ENCODE peak calls at places on chromosome 3, in nine cellular contexts. Y is thoracic aorta, H is Panc1, W is H7, T is GM23248, P is ovary, E is GM12865, G is right atrium auricular region, K is cardiac muscle cell. D is an unnamed sample.

GRCh38 chr3:178112134-178112533 is 424.1 kb upstream of the KCNMB2 start:
- DNase-seq in T (no peak), E (no peak), H (no peak), Y (no peak), G (no peak), K (no peak), W (no peak), P (no peak), D (no peak)

GRCh38 chr3:155079795-155080546 is at the start of gene MME:
- DNase-seq in Y (no peak), H (no peak), K (peak), P (peak), E (no peak), T (peak), G (no peak), W (peak), D (peak)

GRCh38 chr3:46114324-46114988 is 87.2 kb upstream of the XCR1 start:
- DNase-seq in G (no peak), E (no peak), Y (no peak), T (peak), K (peak), H (no peak), W (no peak), P (no peak), D (peak)

GRCh38 chr3:167705840-167706239 is 28.9 kb downstream of the PDCD10 start:
- DNase-seq in P (no peak), Y (no peak), G (no peak), H (no peak), E (no peak), T (peak), W (no peak), K (peak), D (peak)

GRCh38 chr3:52220380-52221026 is 4.9 kb downstream of the TLR9 start:
- DNase-seq in G (peak), E (peak), H (peak), K (peak), W (peak), Y (peak), T (peak), P (peak), D (peak)

GRCh38 chr3:82978368-82978767 is 1216.9 kb upstream of the GBE1 start:
- DNase-seq in Y (no peak), E (no peak), K (no peak), T (no peak), H (no peak), W (no peak), G (no peak), P (no peak), D (no peak)

GRCh38 chr3:47663630-47664240 is 85.1 kb upstream of the CSPG5 start:
- DNase-seq in H (no peak), Y (no peak), P (no peak), E (no peak), T (no peak), W (no peak), G (no peak), K (no peak), D (no peak)

GRCh38 chr3:126128504-126129407 is 44.8 kb upstream of the SLC41A3 start:
- DNase-seq in K (no peak), G (no peak), T (no peak), H (no peak), P (no peak), W (no peak), Y (no peak), E (no peak), D (no peak)

GRCh38 chr3:78337801-78338211 is 1297.9 kb downstream of the ROBO2 start:
- DNase-seq in K (no peak), P (no peak), W (no peak), H (no peak), E (no peak), Y (no peak), G (no peak), T (peak), D (no peak)

GRCh38 chr3:42688487-42689420 is 3.4 kb downstream of the KLHL40 start:
- DNase-seq in T (no peak), K (no peak), E (no peak), H (no peak), G (no peak), W (peak), Y (no peak), P (no peak), D (no peak)

GRCh38 chr3:185827595-185828344 is 2.9 kb upstream of the IGF2BP2 start:
- DNase-seq in P (no peak), H (no peak), G (no peak), K (no peak), T (no peak), Y (no peak), W (no peak), E (no peak), D (no peak)

GRCh38 chr3:49388416-49388815 is 23.4 kb downstream of the RHOA start:
- DNase-seq in P (no peak), T (peak), W (no peak), G (no peak), H (no peak), E (no peak), Y (no peak), K (no peak), D (no peak)

GRCh38 chr3:14376348-14377043 is 25.9 kb upstream of the SLC6A6 start:
- DNase-seq in T (no peak), G (no peak), P (peak), Y (no peak), W (no peak), H (no peak), E (no peak), K (no peak), D (no peak)

GRCh38 chr3:108153451-108153981 is 62.7 kb upstream of the CD47 start:
- DNase-seq in H (no peak), G (no peak), E (peak), W (peak), T (peak), P (no peak), Y (no peak), K (peak), D (peak)

GRCh38 chr3:112512320-112512719 is 13.0 kb upstream of the BTLA start:
- DNase-seq in P (no peak), K (no peak), W (no peak), T (no peak), G (no peak), Y (no peak), H (no peak), E (no peak), D (no peak)

GRCh38 chr3:88180398-88180999 is 30.7 kb downstream of the C3orf38 start:
- DNase-seq in Y (no peak), H (peak), T (peak), K (peak), P (no peak), W (no peak), G (no peak), E (peak), D (peak)

GRCh38 chr3:112635674-112636073 is 5.3 kb downstream of the CCDC80 start:
- DNase-seq in E (no peak), P (no peak), Y (no peak), G (no peak), T (peak), H (no peak), W (no peak), K (peak), D (peak)

GRCh38 chr3:102354818-102355515 is 79.8 kb upstream of the ZPLD1 start:
- DNase-seq in E (no peak), W (no peak), P (no peak), H (peak), Y (no peak), T (peak), K (peak), G (no peak), D (peak)

GRCh38 chr3:53303957-53304356 is 43.4 kb downstream of the DCP1A start:
- DNase-seq in E (no peak), Y (no peak), H (no peak), G (no peak), T (peak), P (no peak), W (no peak), K (peak), D (no peak)

GRCh38 chr3:107106316-107106715 is 270.9 kb upstream of the CCDC54 start:
- DNase-seq in E (no peak), Y (no peak), P (no peak), T (peak), H (no peak), K (peak), G (no peak), W (no peak), D (peak)

GRCh38 chr3:23108651-23109050 is 94.5 kb upstream of the UBE2E2 start:
- DNase-seq in G (no peak), H (no peak), Y (no peak), T (no peak), E (no peak), W (no peak), P (no peak), K (no peak), D (peak)

GRCh38 chr3:151856106-151856505 is 17.3 kb upstream of the SUCNR1 start:
- DNase-seq in T (no peak), P (no peak), W (no peak), H (no peak), K (no peak), G (no peak), E (no peak), Y (no peak), D (no peak)

GRCh38 chr3:10955694-10956453 is 36.7 kb upstream of the SLC6A1 start:
- DNase-seq in W (no peak), T (no peak), K (no peak), Y (no peak), E (no peak), H (no peak), P (peak), G (no peak), D (no peak)

GRCh38 chr3:157532529-157533297 is 29.5 kb upstream of the VEPH1 start:
- DNase-seq in P (no peak), E (peak), Y (no peak), G (no peak), T (peak), H (peak), W (peak), K (peak), D (peak)

GRCh38 chr3:150577854-150578253 is 25.3 kb upstream of the SELENOT start:
- DNase-seq in K (peak), T (peak), P (no peak), E (no peak), W (no peak), Y (no peak), G (no peak), H (no peak), D (no peak)

GRCh38 chr3:50503504-50503903 is at the start of gene CACNA2D2:
- DNase-seq in Y (no peak), K (peak), G (no peak), W (peak), P (peak), T (peak), H (no peak), E (peak), D (no peak)

GRCh38 chr3:124563376-124563775 is 166.9 kb upstream of the UMPS start:
- DNase-seq in P (no peak), E (no peak), G (no peak), Y (no peak), T (peak), H (no peak), W (no peak), K (no peak), D (no peak)

GRCh38 chr3:149964296-149964695 is 6.4 kb downstream of the PFN2 start:
- DNase-seq in P (no peak), G (no peak), Y (no peak), H (no peak), W (no peak), T (peak), E (no peak), K (peak), D (peak)

GRCh38 chr3:71008350-71008923 is 575.1 kb downstream of the FOXP1 start:
- DNase-seq in Y (no peak), K (no peak), P (no peak), H (no peak), E (no peak), G (no peak), T (no peak), W (no peak), D (no peak)

GRCh38 chr3:50587806-50588758 is 18.8 kb downstream of the HEMK1 start:
- DNase-seq in H (no peak), T (peak), W (no peak), E (peak), P (no peak), G (no peak), Y (no peak), K (no peak), D (no peak)

GRCh38 chr3:57095361-57095760 is 34.9 kb downstream of the SPATA12 start:
- DNase-seq in T (no peak), G (no peak), Y (no peak), P (no peak), W (no peak), E (no peak), H (no peak), K (no peak), D (no peak)

GRCh38 chr3:57093489-57093888 is 33.0 kb downstream of the SPATA12 start:
- DNase-seq in W (no peak), Y (no peak), T (no peak), P (no peak), G (no peak), H (no peak), K (no peak), E (no peak), D (no peak)

GRCh38 chr3:57094011-57094535 is 33.6 kb downstream of the SPATA12 start:
- DNase-seq in Y (no peak), K (no peak), G (no peak), E (no peak), W (no peak), P (no peak), H (no peak), T (peak), D (no peak)

GRCh38 chr3:57091874-57092273 is 31.4 kb downstream of the SPATA12 start:
- DNase-seq in W (no peak), T (no peak), K (no peak), E (no peak), G (no peak), P (no peak), Y (no peak), H (no peak), D (no peak)

DNA sequence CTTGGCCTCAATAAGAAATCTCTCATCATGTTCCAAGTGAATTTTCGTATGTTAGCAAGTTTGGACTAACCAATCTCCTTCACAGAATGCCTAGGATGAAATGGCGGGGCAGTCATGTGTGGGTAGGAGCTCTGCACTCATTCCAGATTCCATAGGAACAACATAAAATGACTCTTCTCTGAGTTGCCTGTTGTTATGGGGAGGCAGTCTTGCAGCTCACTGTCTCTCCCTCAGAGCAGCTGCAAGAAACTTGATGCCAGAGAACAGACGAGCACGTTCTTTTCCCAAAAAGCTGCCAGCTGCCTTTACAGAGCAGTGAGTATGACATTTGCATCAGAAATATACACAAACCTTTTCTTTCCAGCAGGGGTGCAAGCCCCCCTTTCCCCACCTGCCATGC is 34.1 kb downstream of the SPATA12 start:
- DNase-seq in P (no peak), G (no peak), T (peak), K (peak), H (no peak), E (no peak), W (no peak), Y (no peak), D (peak)
- H3K4me3 ChIP-seq in P (no peak), G (no peak), T (peak), K (no peak), H (no peak), E (no peak), W (no peak), Y (no peak), D (no peak)

GRCh38 chr3:169667710-169668080 is 4.2 kb upstream of the MECOM start:
- DNase-seq in P (no peak), T (no peak), W (peak), H (no peak), E (no peak), K (no peak), Y (no peak), G (no peak), D (no peak)
- H3K4me3 ChIP-seq in P (no peak), T (no peak), W (peak), H (no peak), E (no peak), K (peak), Y (peak), G (no peak), D (no peak)

DNA sequence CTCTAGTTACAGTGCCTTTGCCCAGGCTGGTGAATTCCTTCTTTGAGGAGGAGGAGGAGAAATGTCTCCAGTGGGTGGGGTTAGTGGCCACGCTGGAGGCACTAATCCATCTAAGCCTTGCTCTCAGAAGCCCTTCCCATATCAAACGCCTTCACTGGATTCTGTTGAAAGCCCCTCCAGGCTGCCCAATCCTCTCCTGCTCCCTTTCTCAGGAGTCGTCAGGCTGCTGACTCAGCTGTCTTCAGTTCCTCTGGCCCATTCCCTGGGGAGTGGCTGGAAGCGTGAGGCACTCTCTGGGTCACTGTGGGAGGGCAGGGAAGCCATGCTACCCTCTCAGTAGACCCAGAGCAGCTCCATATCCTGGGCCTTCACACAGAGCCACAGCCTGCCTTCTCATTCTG is 2.7 kb downstream of the AP2M1 start:
- DNase-seq in P (peak), Y (no peak), T (peak), G (no peak), E (no peak), H (no peak), K (peak), W (peak), D (peak)
- H3K4me3 ChIP-seq in P (no peak), Y (peak), T (peak), G (peak), E (no peak), H (no peak), K (no peak), W (peak), D (peak)

GRCh38 chr3:159914421-159914820 is 74.2 kb upstream of the IL12A start:
- DNase-seq in Y (no peak), E (no peak), H (no peak), P (no peak), W (no peak), K (no peak), G (no peak), T (peak), D (no peak)

GRCh38 chr3:159911011-159911663 is 77.5 kb upstream of the IL12A start:
- DNase-seq in T (no peak), H (no peak), G (no peak), Y (no peak), K (no peak), E (peak), P (no peak), W (no peak), D (peak)

GRCh38 chr3:159907828-159908227 is 80.8 kb upstream of the IL12A start:
- DNase-seq in T (no peak), P (no peak), E (peak), G (no peak), H (no peak), Y (no peak), K (peak), W (no peak), D (peak)

GRCh38 chr3:159913712-159914414 is 74.8 kb upstream of the IL12A start:
- DNase-seq in Y (no peak), G (no peak), E (no peak), T (no peak), K (no peak), P (no peak), H (no peak), W (no peak), D (no peak)

GRCh38 chr3:159911664-159912037 is 77.0 kb upstream of the IL12A start:
- DNase-seq in P (no peak), H (no peak), Y (no peak), W (no peak), E (no peak), G (no peak), K (no peak), T (no peak), D (no peak)
- H3K4me3 ChIP-seq in P (no peak), H (peak), Y (peak), W (no peak), E (peak), G (peak), K (no peak), T (no peak), D (no peak)

D was measured in fibroblast of villous mesenchyme.